ENCODE peak calls at places on chromosomes 13 and 19, in six cellular contexts. One of them, this sample, is unnamed.

GRCh38 chr13:36788276-36788675 is 30.7 kb upstream of the RFXAP start:
- DNase-seq in Peyer's patch: no peak
- DNase-seq in spleen: no peak
- DNase-seq in Caco-2: no peak
- DNase-seq in progenitor cell of endocrine pancreas: no peak
- DNase-seq in neural crest cell: no peak
- DNase-seq in this sample: no peak

GRCh38 chr19:18496167-18496979 is 25.5 kb downstream of the ELL start:
- DNase-seq in spleen: peak; percentile 85
- DNase-seq in neural crest cell: no peak
- DNase-seq in Caco-2: no peak
- DNase-seq in Peyer's patch: peak; percentile 75
- DNase-seq in progenitor cell of endocrine pancreas: no peak
- DNase-seq in this sample: no peak

GRCh38 chr13:93338906-93339305 is 112.3 kb downstream of the GPC6 start:
- DNase-seq in Caco-2: no peak
- DNase-seq in neural crest cell: no peak
- DNase-seq in spleen: no peak
- DNase-seq in Peyer's patch: no peak
- DNase-seq in progenitor cell of endocrine pancreas: no peak
- DNase-seq in this sample: no peak

GRCh38 chr19:49489601-49490167 is 2.3 kb downstream of the RPL13A start:
- DNase-seq in Caco-2: no peak
- DNase-seq in progenitor cell of endocrine pancreas: no peak
- DNase-seq in spleen: no peak
- DNase-seq in Peyer's patch: no peak
- DNase-seq in neural crest cell: no peak
- DNase-seq in this sample: no peak

GRCh38 chr13:29436291-29436690 is 159.2 kb downstream of the SLC7A1 start:
- DNase-seq in Caco-2: no peak
- DNase-seq in neural crest cell: no peak
- DNase-seq in Peyer's patch: no peak
- DNase-seq in progenitor cell of endocrine pancreas: no peak
- DNase-seq in spleen: no peak
- DNase-seq in this sample: no peak

GRCh38 chr19:12899891-12900518 is 9.0 kb downstream of the GCDH start:
- DNase-seq in neural crest cell: no peak
- DNase-seq in spleen: no peak
- DNase-seq in Peyer's patch: no peak
- DNase-seq in Caco-2: no peak
- DNase-seq in progenitor cell of endocrine pancreas: no peak
- DNase-seq in this sample: no peak

GRCh38 chr13:27839809-27840467 is 47.7 kb downstream of the GSX1 start:
- DNase-seq in progenitor cell of endocrine pancreas: no peak
- DNase-seq in Peyer's patch: no peak
- DNase-seq in neural crest cell: no peak
- DNase-seq in spleen: no peak
- DNase-seq in Caco-2: no peak
- DNase-seq in this sample: no peak

GRCh38 chr13:84946144-84946543 is 853.1 kb downstream of the SLITRK6 start:
- DNase-seq in progenitor cell of endocrine pancreas: no peak
- DNase-seq in Caco-2: no peak
- DNase-seq in spleen: no peak
- DNase-seq in Peyer's patch: no peak
- DNase-seq in neural crest cell: no peak
- DNase-seq in this sample: no peak

GRCh38 chr13:30880151-30880551 is 25.9 kb upstream of the MEDAG start:
- DNase-seq in spleen: no peak
- DNase-seq in Caco-2: no peak
- DNase-seq in Peyer's patch: no peak
- DNase-seq in neural crest cell: no peak
- DNase-seq in progenitor cell of endocrine pancreas: no peak
- DNase-seq in this sample: no peak

GRCh38 chr19:51102991-51103390 is 5.2 kb downstream of the CTU1 start:
- DNase-seq in Caco-2: no peak
- DNase-seq in neural crest cell: no peak
- DNase-seq in spleen: no peak
- DNase-seq in Peyer's patch: no peak
- DNase-seq in progenitor cell of endocrine pancreas: no peak
- DNase-seq in this sample: no peak

GRCh38 chr19:18292810-18293641 is 11.6 kb upstream of the JUND start:
- DNase-seq in Caco-2: peak; percentile 95
- DNase-seq in spleen: peak; percentile 92
- DNase-seq in progenitor cell of endocrine pancreas: no peak
- DNase-seq in neural crest cell: peak; percentile 64
- DNase-seq in Peyer's patch: peak; percentile 80
- DNase-seq in this sample: peak; percentile 55

GRCh38 chr19:4391701-4392543 is 8.4 kb downstream of the SH3GL1 start:
- DNase-seq in progenitor cell of endocrine pancreas: no peak
- DNase-seq in spleen: peak; percentile 85
- DNase-seq in Peyer's patch: no peak
- DNase-seq in neural crest cell: no peak
- DNase-seq in Caco-2: no peak
- DNase-seq in this sample: no peak

GRCh38 chr19:38744906-38745305 is 632 bp upstream of the CAPN12 start:
- DNase-seq in spleen: no peak
- DNase-seq in neural crest cell: no peak
- DNase-seq in progenitor cell of endocrine pancreas: no peak
- DNase-seq in Caco-2: no peak
- DNase-seq in Peyer's patch: no peak
- DNase-seq in this sample: no peak

GRCh38 chr19:17159466-17160393 is 55.4 kb upstream of the USE1 start:
- DNase-seq in progenitor cell of endocrine pancreas: no peak
- DNase-seq in spleen: no peak
- DNase-seq in Peyer's patch: no peak
- DNase-seq in neural crest cell: no peak
- DNase-seq in Caco-2: no peak
- DNase-seq in this sample: no peak

GRCh38 chr13:23984541-23984940 is 87.2 kb upstream of the C1QTNF9B start:
- DNase-seq in Peyer's patch: no peak
- DNase-seq in Caco-2: no peak
- DNase-seq in progenitor cell of endocrine pancreas: no peak
- DNase-seq in spleen: no peak
- DNase-seq in neural crest cell: no peak
- DNase-seq in this sample: no peak

GRCh38 chr19:343451-343931 is 1.1 kb downstream of the MIER2 start:
- DNase-seq in neural crest cell: no peak
- DNase-seq in Peyer's patch: no peak
- DNase-seq in spleen: peak; percentile 71
- DNase-seq in progenitor cell of endocrine pancreas: no peak
- DNase-seq in Caco-2: no peak
- DNase-seq in this sample: no peak

DNA sequence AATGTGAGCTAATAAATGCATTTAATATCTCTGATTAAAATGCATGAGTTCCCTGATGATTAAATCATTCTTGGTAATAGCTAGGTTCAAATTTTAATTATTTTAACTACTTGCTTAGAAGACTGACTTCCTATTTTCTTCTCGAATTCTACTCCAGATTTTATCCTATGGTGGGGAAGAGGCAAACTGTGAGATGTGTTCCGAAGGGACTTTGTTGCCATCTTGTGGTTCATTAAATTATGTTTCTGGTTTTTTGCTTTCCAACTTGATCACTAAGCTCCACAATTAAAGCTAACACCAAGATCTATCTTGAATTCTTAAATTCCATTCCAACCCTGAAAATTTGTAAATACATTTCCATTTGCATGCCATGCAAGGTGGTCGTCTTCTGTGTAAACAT is 538.4 kb upstream of the PCDH20 start:
- DNase-seq in neural crest cell: no peak
- DNase-seq in progenitor cell of endocrine pancreas: no peak
- DNase-seq in Peyer's patch: no peak
- DNase-seq in spleen: no peak
- DNase-seq in Caco-2: no peak
- DNase-seq in this sample: no peak
- TF ChIP-seq CTCF in neural crest cell: peak; percentile 68
- TF ChIP-seq CTCF in progenitor cell of endocrine pancreas: peak; percentile 69
- TF ChIP-seq CTCF in Peyer's patch: no peak
- TF ChIP-seq CTCF in spleen: no peak
- TF ChIP-seq CTCF in Caco-2: peak; percentile 28
- TF ChIP-seq CTCF in this sample: no peak

DNA sequence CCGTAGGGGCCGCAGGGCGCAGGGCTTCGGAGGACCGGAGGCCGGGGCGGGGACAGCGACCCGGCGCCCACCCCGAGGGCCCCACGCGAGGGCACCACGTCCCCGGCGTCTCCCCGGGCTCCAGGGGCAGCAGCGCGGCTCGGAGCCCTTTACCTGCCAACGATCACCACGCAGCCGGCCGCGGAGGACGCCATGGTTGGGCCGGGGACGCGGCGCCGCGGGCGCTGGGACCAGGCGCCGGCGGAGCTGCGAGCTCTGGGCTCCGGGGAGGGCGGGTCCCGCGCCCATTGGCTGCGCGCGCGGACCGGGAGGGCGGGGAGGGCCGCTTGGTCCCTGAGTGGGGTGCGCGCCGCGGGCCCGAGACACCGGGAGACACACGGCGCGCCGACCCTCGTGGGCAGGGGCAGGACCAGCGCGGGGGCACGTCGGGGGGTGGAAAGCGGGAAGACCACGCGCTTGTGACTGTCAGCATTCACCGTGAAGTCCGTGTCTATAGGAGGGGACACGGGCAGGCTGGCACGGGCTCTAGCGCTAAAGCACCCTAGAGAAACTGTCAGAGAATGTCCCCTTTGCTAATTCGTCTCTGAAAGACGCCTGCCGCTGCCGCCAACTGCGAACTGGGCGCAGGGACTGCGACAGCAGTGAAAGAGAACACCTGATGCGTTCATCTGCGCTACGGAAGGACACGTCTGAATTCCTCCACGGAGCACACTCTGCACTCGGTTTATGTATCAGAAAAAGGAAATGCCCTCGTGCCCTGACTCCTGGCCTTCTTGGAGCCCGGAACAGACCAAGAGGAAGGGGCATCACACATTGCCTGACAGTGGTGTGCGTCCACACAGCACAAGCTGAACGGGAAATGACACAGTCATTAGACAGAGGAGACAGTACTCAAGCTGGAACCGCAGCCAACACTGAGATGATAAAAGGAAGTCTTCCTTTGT is at the start of gene CRYL1:
- DNase-seq in neural crest cell: peak; percentile 29
- DNase-seq in Peyer's patch: peak; percentile 90
- DNase-seq in Caco-2: peak; percentile 56
- DNase-seq in spleen: peak; percentile 96
- DNase-seq in progenitor cell of endocrine pancreas: peak; percentile 45
- DNase-seq in this sample: peak; percentile 69
- TF ChIP-seq CTCF in neural crest cell: no peak
- TF ChIP-seq CTCF in Peyer's patch: no peak
- TF ChIP-seq CTCF in Caco-2: no peak
- TF ChIP-seq CTCF in spleen: no peak
- TF ChIP-seq CTCF in progenitor cell of endocrine pancreas: no peak
- TF ChIP-seq CTCF in this sample: no peak

GRCh38 chr19:45163156-45163555 is 2.4 kb upstream of the NKPD1 start:
- DNase-seq in neural crest cell: no peak
- DNase-seq in progenitor cell of endocrine pancreas: no peak
- DNase-seq in spleen: no peak
- DNase-seq in Peyer's patch: no peak
- DNase-seq in Caco-2: no peak
- DNase-seq in this sample: no peak

GRCh38 chr19:45162464-45163143 is 1.8 kb upstream of the NKPD1 start:
- DNase-seq in Caco-2: no peak
- DNase-seq in Peyer's patch: no peak
- DNase-seq in neural crest cell: no peak
- DNase-seq in spleen: no peak
- DNase-seq in progenitor cell of endocrine pancreas: no peak
- DNase-seq in this sample: no peak

GRCh38 chr19:45163751-45164150 is 3.0 kb upstream of the NKPD1 start:
- DNase-seq in Peyer's patch: no peak
- DNase-seq in spleen: no peak
- DNase-seq in neural crest cell: no peak
- DNase-seq in Caco-2: no peak
- DNase-seq in progenitor cell of endocrine pancreas: no peak
- DNase-seq in this sample: no peak

GRCh38 chr19:45166723-45167252 is 6.0 kb upstream of the NKPD1 start:
- DNase-seq in spleen: peak; percentile 80
- DNase-seq in progenitor cell of endocrine pancreas: no peak
- DNase-seq in Peyer's patch: no peak
- DNase-seq in neural crest cell: no peak
- DNase-seq in Caco-2: no peak
- DNase-seq in this sample: no peak

GRCh38 chr19:45164577-45165335 is 4.0 kb upstream of the NKPD1 start:
- DNase-seq in Caco-2: no peak
- DNase-seq in progenitor cell of endocrine pancreas: no peak
- DNase-seq in Peyer's patch: peak; percentile 70
- DNase-seq in spleen: peak; percentile 88
- DNase-seq in neural crest cell: no peak
- DNase-seq in this sample: peak; percentile 49
- TF ChIP-seq CTCF in Caco-2: no peak
- TF ChIP-seq CTCF in progenitor cell of endocrine pancreas: no peak
- TF ChIP-seq CTCF in Peyer's patch: no peak
- TF ChIP-seq CTCF in spleen: no peak
- TF ChIP-seq CTCF in neural crest cell: no peak
- TF ChIP-seq CTCF in this sample: no peak

DNA sequence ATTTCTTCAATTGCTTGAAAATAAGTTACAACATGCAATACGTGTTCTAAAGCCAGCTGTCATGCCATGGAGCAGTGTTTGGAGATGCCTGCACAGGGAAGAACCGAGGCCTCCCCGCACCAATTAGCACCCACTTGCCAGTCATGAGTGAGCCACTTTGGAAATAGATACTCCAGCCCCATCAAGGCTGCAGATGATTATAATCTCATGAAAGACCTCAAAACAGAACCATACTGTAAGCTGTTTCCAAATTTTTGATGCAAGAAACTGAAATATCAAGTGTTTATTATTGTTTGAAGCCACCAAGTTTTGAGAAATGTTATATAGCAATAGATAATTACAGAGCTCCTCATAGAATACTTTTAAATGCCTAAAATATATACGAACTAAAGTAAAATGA is 43.1 kb downstream of the DIAPH3 start:
- DNase-seq in Peyer's patch: no peak
- DNase-seq in progenitor cell of endocrine pancreas: no peak
- DNase-seq in neural crest cell: no peak
- DNase-seq in spleen: no peak
- DNase-seq in Caco-2: no peak
- DNase-seq in this sample: no peak
- TF ChIP-seq CTCF in Peyer's patch: no peak
- TF ChIP-seq CTCF in progenitor cell of endocrine pancreas: no peak
- TF ChIP-seq CTCF in neural crest cell: no peak
- TF ChIP-seq CTCF in spleen: no peak
- TF ChIP-seq CTCF in Caco-2: no peak
- TF ChIP-seq CTCF in this sample: no peak

GRCh38 chr19:7349961-7350711 is 1.4 kb downstream of the ARHGEF18 start:
- DNase-seq in Caco-2: peak; percentile 15
- DNase-seq in Peyer's patch: no peak
- DNase-seq in neural crest cell: no peak
- DNase-seq in progenitor cell of endocrine pancreas: no peak
- DNase-seq in spleen: peak; percentile 93
- DNase-seq in this sample: peak; percentile 49
- TF ChIP-seq CTCF in Caco-2: no peak
- TF ChIP-seq CTCF in Peyer's patch: no peak
- TF ChIP-seq CTCF in neural crest cell: no peak
- TF ChIP-seq CTCF in progenitor cell of endocrine pancreas: no peak
- TF ChIP-seq CTCF in spleen: no peak
- TF ChIP-seq CTCF in this sample: no peak